ENCODE peak calls at places on chromosomes 5 and 9, in five cellular contexts. Q is K562, K is HCT116, G is GM12878, C is H1. M is an unnamed sample.

GRCh38 chr9:112361602-112362001 is 18.3 kb upstream of the HSDL2 start:
- DNase-seq in G (no peak), K (peak), Q (peak), C (no peak), M (peak)

GRCh38 chr9:85130260-85130659 is 460.7 kb downstream of the NTRK2 start:
- DNase-seq in Q (no peak), K (no peak), C (no peak), G (no peak), M (no peak)

GRCh38 chr9:14741369-14741768 is 18.8 kb upstream of the CER1 start:
- DNase-seq in C (no peak), Q (no peak), K (no peak), G (no peak), M (no peak)

GRCh38 chr5:115472601-115473000 is 72.0 kb downstream of the FEM1C start:
- DNase-seq in G (no peak), K (no peak), Q (no peak), C (no peak), M (no peak)

GRCh38 chr5:173232499-173233346 is 2.3 kb downstream of the NKX2-5 start:
- DNase-seq in Q (no peak), G (no peak), C (no peak), K (no peak), M (no peak)

GRCh38 chr5:129496410-129496809 is 36.3 kb downstream of the ADAMTS19 start:
- DNase-seq in K (no peak), C (no peak), Q (no peak), G (no peak), M (no peak)

GRCh38 chr5:64788156-64788555 is 19.4 kb downstream of the CWC27 start:
- DNase-seq in C (no peak), K (no peak), G (no peak), Q (no peak), M (no peak)

GRCh38 chr5:2163457-2163856 is 280.7 kb upstream of the IRX4 start:
- DNase-seq in C (no peak), K (no peak), G (no peak), Q (no peak), M (no peak)

GRCh38 chr9:38620483-38621433 is at the start of gene ANKRD18A:
- DNase-seq in G (no peak), C (peak), K (peak), Q (no peak), M (peak)

GRCh38 chr5:59529286-59529685 is 364.2 kb downstream of the PDE4D start:
- DNase-seq in C (no peak), Q (no peak), G (no peak), K (no peak), M (no peak)

GRCh38 chr5:57715296-57715695 is 232.7 kb upstream of the ACTBL2 start:
- DNase-seq in G (no peak), K (no peak), C (no peak), Q (no peak), M (no peak)

GRCh38 chr5:112957409-112957808 is 19.2 kb upstream of the DCP2 start:
- DNase-seq in C (no peak), G (no peak), Q (no peak), K (no peak), M (no peak)

GRCh38 chr5:88884435-88884877 is 1.5 kb upstream of the MEF2C start:
- DNase-seq in K (no peak), Q (peak), C (no peak), G (no peak), M (no peak)

GRCh38 chr5:111618644-111619271 is 106.4 kb upstream of the STARD4 start:
- DNase-seq in Q (no peak), C (no peak), K (no peak), G (no peak), M (no peak)

GRCh38 chr9:75814667-75815066 is 75.8 kb upstream of the PCSK5 start:
- DNase-seq in K (no peak), G (no peak), Q (no peak), C (no peak), M (no peak)

GRCh38 chr5:91331705-91332104 is 51.4 kb downstream of the ARRDC3 start:
- DNase-seq in Q (no peak), K (no peak), G (no peak), C (no peak), M (no peak)

GRCh38 chr5:157290981-157291711 is 25.2 kb downstream of the CYFIP2 start:
- DNase-seq in C (no peak), Q (no peak), G (no peak), K (no peak), M (peak)

GRCh38 chr9:83535736-83536135 is 2.5 kb downstream of the FRMD3 start:
- DNase-seq in Q (no peak), G (no peak), K (no peak), C (no peak), M (no peak)

GRCh38 chr5:172005708-172006377 is 595 bp downstream of the FBXW11 start:
- DNase-seq in G (no peak), C (peak), K (no peak), Q (peak), M (peak)

GRCh38 chr9:127258884-127259471 is 5.6 kb upstream of the GARNL3 start:
- DNase-seq in Q (no peak), G (no peak), K (no peak), C (no peak), M (no peak)

GRCh38 chr5:84058561-84058960 is 326.1 kb downstream of the EDIL3 start:
- DNase-seq in G (no peak), Q (no peak), K (no peak), C (no peak), M (no peak)

GRCh38 chr5:95727764-95728191 is 3.4 kb upstream of the RHOBTB3 start:
- DNase-seq in K (no peak), C (no peak), Q (peak), G (peak), M (peak)

GRCh38 chr5:103849934-103850333 is 287.3 kb upstream of the NUDT12 start:
- DNase-seq in C (no peak), K (peak), G (peak), Q (no peak), M (no peak)

GRCh38 chr5:684771-685216 is 8.4 kb downstream of the TPPP start:
- DNase-seq in C (no peak), K (no peak), Q (no peak), G (no peak), M (no peak)

GRCh38 chr9:114140401-114140800 is 14.9 kb upstream of the COL27A1 start:
- DNase-seq in G (no peak), Q (no peak), C (no peak), K (no peak), M (no peak)

GRCh38 chr9:114139061-114139460 is 16.3 kb upstream of the COL27A1 start:
- DNase-seq in K (no peak), G (no peak), C (no peak), Q (no peak), M (no peak)

GRCh38 chr9:114143214-114143613 is 12.1 kb upstream of the COL27A1 start:
- DNase-seq in K (no peak), C (no peak), Q (no peak), G (no peak), M (no peak)

GRCh38 chr9:114140850-114141249 is 14.5 kb upstream of the COL27A1 start:
- DNase-seq in C (no peak), G (no peak), Q (no peak), K (no peak), M (no peak)

DNA sequence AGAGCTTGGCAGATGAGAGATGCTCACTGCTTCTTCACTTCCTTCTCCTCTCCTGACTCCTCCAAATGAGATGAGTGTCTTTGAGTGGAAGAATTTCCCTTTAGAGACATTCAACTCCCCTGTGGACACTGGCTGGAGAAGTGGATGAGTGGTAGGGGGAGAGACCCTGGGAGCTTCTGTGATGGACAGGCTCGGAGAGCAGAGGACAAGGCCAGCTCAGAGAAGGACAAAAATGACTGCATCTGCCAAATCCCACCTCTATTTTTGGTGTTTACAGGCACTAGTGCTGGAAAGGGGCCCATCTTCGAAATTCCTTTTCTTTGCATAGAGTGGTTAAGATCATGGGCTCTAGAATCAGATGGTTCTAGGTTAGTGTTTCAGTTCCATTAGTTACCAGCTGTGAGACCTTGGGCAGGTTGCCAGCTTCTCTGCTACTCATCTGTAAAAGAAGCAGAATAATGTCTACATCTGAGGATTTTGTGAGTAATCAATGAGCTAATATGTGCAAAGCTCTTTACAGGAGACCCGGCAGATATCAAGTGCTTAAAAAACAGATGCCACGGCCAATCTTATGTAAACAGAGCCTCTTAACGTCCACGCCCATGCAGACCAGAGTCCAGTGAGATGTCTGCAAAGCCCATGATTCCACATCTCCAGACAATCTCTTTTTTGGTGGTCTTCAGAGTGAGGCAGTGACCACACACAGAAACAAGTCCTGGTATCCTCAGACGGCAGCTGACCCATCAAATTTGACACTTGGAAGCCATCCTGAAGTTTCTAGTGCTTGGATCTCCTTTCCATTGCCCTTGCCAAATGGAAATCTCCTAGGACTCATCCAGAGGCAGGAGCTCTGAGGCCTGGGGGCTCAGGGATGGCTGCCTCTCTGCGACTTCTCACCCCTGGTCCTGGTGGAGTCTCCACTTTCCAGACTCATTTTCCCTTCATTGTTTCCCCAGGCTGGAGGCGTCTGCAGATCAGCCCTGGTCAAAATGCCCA is 13.5 kb upstream of the COL27A1 start:
- DNase-seq in Q (no peak), K (no peak), C (no peak), G (no peak), M (peak)
- TF ChIP-seq SRF in Q (no peak), K (no peak), C (no peak), G (no peak), M (no peak)

GRCh38 chr5:178143901-178144300 is 9.8 kb downstream of the NHP2 start:
- DNase-seq in C (no peak), G (no peak), K (no peak), Q (no peak), M (no peak)
- TF ChIP-seq SRF in C (no peak), G (no peak), K (no peak), Q (no peak), M (no peak)

GRCh38 chr5:13328316-13328715 is 616.2 kb downstream of the DNAH5 start:
- DNase-seq in C (no peak), G (no peak), K (no peak), Q (no peak), M (no peak)
- TF ChIP-seq SRF in C (no peak), G (no peak), K (no peak), Q (no peak), M (no peak)

GRCh38 chr5:180820788-180821321 is 18.2 kb upstream of the MGAT1 start:
- DNase-seq in Q (no peak), G (no peak), C (no peak), K (no peak), M (no peak)
- TF ChIP-seq SRF in Q (no peak), G (no peak), C (no peak), K (no peak), M (no peak)

DNA sequence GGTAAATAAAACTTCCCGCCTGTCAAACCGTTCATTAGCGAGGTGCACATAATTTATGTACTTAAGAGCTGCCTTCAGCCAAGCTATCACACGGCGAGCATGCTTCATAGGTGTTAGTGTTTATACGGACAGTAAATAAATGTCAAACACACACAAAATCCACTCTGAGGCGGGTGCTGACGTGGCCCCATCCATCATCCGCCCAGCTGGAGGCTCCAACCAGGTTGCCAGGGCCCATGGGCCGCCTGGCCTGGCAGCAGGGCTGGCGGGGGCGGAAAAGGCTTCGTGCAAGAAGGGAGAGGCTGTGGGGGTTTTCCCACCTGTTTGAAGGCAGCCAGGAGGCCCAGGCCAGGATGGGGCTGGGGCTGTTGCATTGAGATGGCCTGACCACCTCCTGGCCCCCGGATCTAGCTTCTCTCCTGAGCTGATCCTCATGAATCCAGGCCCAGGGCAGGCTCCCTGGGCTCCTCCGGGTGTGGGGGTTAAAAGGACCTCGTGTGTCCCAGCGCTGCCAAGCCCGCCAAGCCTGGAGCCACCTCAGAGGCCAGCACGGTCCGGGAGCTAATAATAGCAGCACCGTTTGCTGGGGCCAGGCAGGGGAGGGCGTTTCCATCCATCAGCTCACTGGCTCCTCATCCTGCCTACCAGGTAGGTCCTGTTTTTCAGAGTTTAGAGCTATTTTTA is 43.1 kb downstream of the BARX1 start:
- DNase-seq in K (no peak), G (no peak), Q (no peak), C (no peak), M (no peak)
- TF ChIP-seq SRF in K (no peak), G (no peak), Q (no peak), C (no peak), M (no peak)

GRCh38 chr9:137987244-137988030 is 109.9 kb downstream of the CACNA1B start:
- DNase-seq in Q (no peak), G (no peak), C (peak), K (no peak), M (no peak)

GRCh38 chr9:137989999-137990715 is 112.6 kb downstream of the CACNA1B start:
- DNase-seq in K (no peak), Q (peak), C (peak), G (no peak), M (no peak)

GRCh38 chr9:137989156-137989555 is 111.6 kb downstream of the CACNA1B start:
- DNase-seq in C (peak), K (no peak), Q (no peak), G (no peak), M (no peak)

GRCh38 chr9:137988051-137988450 is 110.5 kb downstream of the CACNA1B start:
- DNase-seq in Q (no peak), G (no peak), C (peak), K (no peak), M (no peak)

GRCh38 chr9:137988701-137989100 is 111.1 kb downstream of the CACNA1B start:
- DNase-seq in K (no peak), C (peak), G (no peak), Q (no peak), M (no peak)
- TF ChIP-seq SRF in K (no peak), C (no peak), G (no peak), Q (no peak), M (no peak)

M was measured in HepG2.